ENCODE peak calls at places on chromosomes 2 and 18, in nine cellular contexts. R is glomerular endothelial cell; I is naive thymus-derived CD8-positive, alpha-beta T cell; Z is LoVo; O is NB4; C is HuH-7.5; X is RKO; L is T follicular helper cell; B is T1000. A is an unnamed sample.

GRCh38 chr2:73083886-73084792 is 12.6 kb upstream of the SFXN5 start:
- DNase-seq in R (no peak), I (no peak), Z (no peak), O (no peak), C (no peak), X (no peak), L (no peak), B (no peak), A (no peak)

GRCh38 chr2:152548996-152549395 is 168.3 kb downstream of the PRPF40A start:
- DNase-seq in R (no peak), I (no peak), Z (no peak), O (no peak), C (no peak), X (no peak), L (no peak), B (no peak), A (no peak)

GRCh38 chr2:216888086-216888485 is 28.2 kb upstream of the TNP1 start:
- DNase-seq in R (no peak), I (no peak), Z (no peak), O (no peak), C (no peak), X (no peak), L (no peak), B (no peak), A (no peak)

GRCh38 chr18:1914489-1914888 is 656.8 kb downstream of the METTL4 start:
- DNase-seq in R (no peak), I (no peak), Z (no peak), O (peak), C (peak), X (peak), L (no peak), B (no peak), A (no peak)

GRCh38 chr2:110740747-110741349 is 8.5 kb downstream of the ACOXL start:
- DNase-seq in R (no peak), I (no peak), Z (no peak), O (no peak), C (no peak), X (no peak), L (no peak), B (no peak), A (no peak)

GRCh38 chr18:65352183-65352582 is 398.6 kb upstream of the CDH7 start:
- DNase-seq in R (no peak), I (no peak), Z (no peak), O (no peak), C (no peak), X (no peak), L (no peak), B (no peak), A (no peak)

GRCh38 chr18:55732227-55733106 is 144.5 kb upstream of the TCF4 start:
- DNase-seq in R (no peak), I (no peak), Z (no peak), O (no peak), C (no peak), X (no peak), L (no peak), B (no peak), A (no peak)

GRCh38 chr2:54531558-54531957 is 75.4 kb downstream of the SPTBN1 start:
- DNase-seq in R (no peak), I (no peak), Z (no peak), O (no peak), C (no peak), X (peak), L (no peak), B (no peak), A (no peak)

GRCh38 chr18:53385889-53386288 is 838.6 kb downstream of the MBD2 start:
- DNase-seq in R (no peak), I (no peak), Z (no peak), O (peak), C (no peak), X (no peak), L (no peak), B (no peak), A (no peak)

GRCh38 chr2:85649201-85650190 is 18.5 kb downstream of the SFTPB start:
- DNase-seq in R (no peak), I (no peak), Z (peak), O (no peak), C (no peak), X (no peak), L (no peak), B (no peak), A (no peak)

GRCh38 chr2:196448680-196449079 is 190.8 kb upstream of the CCDC150 start:
- DNase-seq in R (no peak), I (no peak), Z (no peak), O (no peak), C (no peak), X (no peak), L (no peak), B (no peak), A (no peak)

GRCh38 chr2:177295479-177295878 is 31.0 kb upstream of the NFE2L2 start:
- DNase-seq in R (no peak), I (no peak), Z (no peak), O (no peak), C (no peak), X (no peak), L (no peak), B (no peak), A (no peak)

GRCh38 chr18:59084286-59084779 is 55.4 kb upstream of the SEC11C start:
- DNase-seq in R (peak), I (peak), Z (peak), O (peak), C (peak), X (peak), L (peak), B (no peak), A (peak)

GRCh38 chr18:50791599-50792438 is 28.0 kb downstream of the MRO start:
- DNase-seq in R (no peak), I (no peak), Z (no peak), O (no peak), C (no peak), X (no peak), L (no peak), B (no peak), A (no peak)